ENCODE peak calls at places on chromosome 4, in ten cellular contexts. One of them, this sample, is unnamed.

GRCh38 chr4:163070023-163070422 is 96.7 kb downstream of the NAF1 start:
- DNase-seq in tibial artery: no peak
- DNase-seq in tibial nerve: no peak
- DNase-seq in K562: no peak
- DNase-seq in GM12878: no peak
- DNase-seq in breast epithelium: no peak
- DNase-seq in uterus: no peak
- DNase-seq in Peyer's patch: no peak
- DNase-seq in DND-41: no peak
- DNase-seq in brain microvascular endothelial cell: peak; percentile 29
- DNase-seq in this sample: no peak

GRCh38 chr4:94798808-94799207 is 41.1 kb downstream of the BMPR1B start:
- DNase-seq in tibial artery: no peak
- DNase-seq in K562: no peak
- DNase-seq in uterus: no peak
- DNase-seq in DND-41: no peak
- DNase-seq in Peyer's patch: no peak
- DNase-seq in brain microvascular endothelial cell: peak; percentile 67
- DNase-seq in GM12878: no peak
- DNase-seq in tibial nerve: no peak
- DNase-seq in breast epithelium: no peak
- DNase-seq in this sample: peak; percentile 83

GRCh38 chr4:117135634-117136354 is 50.4 kb upstream of the TRAM1L1 start:
- DNase-seq in brain microvascular endothelial cell: no peak
- DNase-seq in breast epithelium: no peak
- DNase-seq in uterus: no peak
- DNase-seq in GM12878: no peak
- DNase-seq in tibial artery: no peak
- DNase-seq in DND-41: no peak
- DNase-seq in Peyer's patch: no peak
- DNase-seq in K562: no peak
- DNase-seq in tibial nerve: no peak
- DNase-seq in this sample: no peak

GRCh38 chr4:185127021-185127925 is 15.8 kb upstream of the SLC25A4 start:
- DNase-seq in Peyer's patch: no peak
- DNase-seq in breast epithelium: no peak
- DNase-seq in tibial artery: no peak
- DNase-seq in GM12878: no peak
- DNase-seq in DND-41: no peak
- DNase-seq in uterus: peak; percentile 26
- DNase-seq in K562: no peak
- DNase-seq in tibial nerve: no peak
- DNase-seq in brain microvascular endothelial cell: no peak
- DNase-seq in this sample: no peak

GRCh38 chr4:184265566-184266351 is 48.1 kb upstream of the ENPP6 start:
- DNase-seq in brain microvascular endothelial cell: peak; percentile 68
- DNase-seq in uterus: no peak
- DNase-seq in breast epithelium: no peak
- DNase-seq in tibial nerve: no peak
- DNase-seq in tibial artery: no peak
- DNase-seq in K562: peak; percentile 31
- DNase-seq in DND-41: no peak
- DNase-seq in GM12878: no peak
- DNase-seq in Peyer's patch: peak; percentile 60
- DNase-seq in this sample: peak; percentile 36

GRCh38 chr4:21753084-21753760 is 195.3 kb downstream of the KCNIP4 start:
- DNase-seq in Peyer's patch: no peak
- DNase-seq in DND-41: no peak
- DNase-seq in tibial artery: no peak
- DNase-seq in breast epithelium: no peak
- DNase-seq in tibial nerve: no peak
- DNase-seq in uterus: no peak
- DNase-seq in GM12878: no peak
- DNase-seq in brain microvascular endothelial cell: peak; percentile 25
- DNase-seq in K562: no peak
- DNase-seq in this sample: peak; percentile 3

GRCh38 chr4:4386296-4386735 is 586 bp upstream of the NSG1 start:
- DNase-seq in K562: peak; percentile 34
- DNase-seq in breast epithelium: no peak
- DNase-seq in tibial artery: no peak
- DNase-seq in Peyer's patch: no peak
- DNase-seq in tibial nerve: no peak
- DNase-seq in GM12878: no peak
- DNase-seq in uterus: no peak
- DNase-seq in DND-41: peak; percentile 75
- DNase-seq in brain microvascular endothelial cell: no peak
- DNase-seq in this sample: no peak

GRCh38 chr4:159155119-159155518 is 52.2 kb downstream of the RAPGEF2 start:
- DNase-seq in uterus: no peak
- DNase-seq in tibial nerve: no peak
- DNase-seq in GM12878: no peak
- DNase-seq in brain microvascular endothelial cell: no peak
- DNase-seq in K562: no peak
- DNase-seq in breast epithelium: no peak
- DNase-seq in tibial artery: no peak
- DNase-seq in Peyer's patch: no peak
- DNase-seq in DND-41: no peak
- DNase-seq in this sample: no peak

GRCh38 chr4:180664766-180665368 is 1578.3 kb upstream of the TENM3 start:
- DNase-seq in Peyer's patch: peak; percentile 54
- DNase-seq in breast epithelium: no peak
- DNase-seq in K562: peak; percentile 39
- DNase-seq in tibial nerve: peak; percentile 94
- DNase-seq in uterus: peak; percentile 20
- DNase-seq in GM12878: peak; percentile 25
- DNase-seq in brain microvascular endothelial cell: peak; percentile 87
- DNase-seq in DND-41: peak; percentile 60
- DNase-seq in tibial artery: peak; percentile 72
- DNase-seq in this sample: peak; percentile 88

GRCh38 chr4:8844976-8845690 is 26.5 kb downstream of the HMX1 start:
- DNase-seq in uterus: no peak
- DNase-seq in DND-41: no peak
- DNase-seq in tibial nerve: no peak
- DNase-seq in brain microvascular endothelial cell: no peak
- DNase-seq in Peyer's patch: no peak
- DNase-seq in GM12878: no peak
- DNase-seq in tibial artery: peak; percentile 11
- DNase-seq in K562: no peak
- DNase-seq in breast epithelium: peak; percentile 35
- DNase-seq in this sample: no peak

GRCh38 chr4:54277691-54278090 is 48.6 kb downstream of the PDGFRA start:
- DNase-seq in tibial nerve: no peak
- DNase-seq in GM12878: peak; percentile 9
- DNase-seq in brain microvascular endothelial cell: peak; percentile 72
- DNase-seq in Peyer's patch: no peak
- DNase-seq in breast epithelium: no peak
- DNase-seq in K562: no peak
- DNase-seq in DND-41: no peak
- DNase-seq in uterus: no peak
- DNase-seq in tibial artery: peak; percentile 38
- DNase-seq in this sample: peak; percentile 81

GRCh38 chr4:150402968-150403367 is 179.0 kb upstream of the MAB21L2 start:
- DNase-seq in uterus: no peak
- DNase-seq in DND-41: peak; percentile 92
- DNase-seq in Peyer's patch: no peak
- DNase-seq in tibial nerve: no peak
- DNase-seq in brain microvascular endothelial cell: no peak
- DNase-seq in GM12878: no peak
- DNase-seq in tibial artery: no peak
- DNase-seq in breast epithelium: no peak
- DNase-seq in K562: no peak
- DNase-seq in this sample: peak; percentile 15

GRCh38 chr4:94369046-94369445 is 26.4 kb upstream of the HPGDS start:
- DNase-seq in K562: no peak
- DNase-seq in uterus: no peak
- DNase-seq in tibial nerve: no peak
- DNase-seq in DND-41: no peak
- DNase-seq in GM12878: no peak
- DNase-seq in brain microvascular endothelial cell: no peak
- DNase-seq in tibial artery: no peak
- DNase-seq in breast epithelium: no peak
- DNase-seq in Peyer's patch: no peak
- DNase-seq in this sample: no peak

GRCh38 chr4:5079581-5079980 is 28.3 kb downstream of the STK32B start:
- DNase-seq in DND-41: no peak
- DNase-seq in tibial artery: no peak
- DNase-seq in breast epithelium: no peak
- DNase-seq in GM12878: no peak
- DNase-seq in uterus: no peak
- DNase-seq in K562: no peak
- DNase-seq in Peyer's patch: no peak
- DNase-seq in brain microvascular endothelial cell: peak; percentile 84
- DNase-seq in tibial nerve: no peak
- DNase-seq in this sample: peak; percentile 34

GRCh38 chr4:48138936-48139335 is 4.9 kb upstream of the TXK start:
- DNase-seq in brain microvascular endothelial cell: no peak
- DNase-seq in tibial artery: no peak
- DNase-seq in tibial nerve: no peak
- DNase-seq in DND-41: no peak
- DNase-seq in uterus: no peak
- DNase-seq in Peyer's patch: peak; percentile 46
- DNase-seq in breast epithelium: no peak
- DNase-seq in GM12878: peak; percentile 53
- DNase-seq in K562: no peak
- DNase-seq in this sample: no peak

GRCh38 chr4:25236971-25237370 is 3.1 kb downstream of the PI4K2B start:
- DNase-seq in tibial nerve: no peak
- DNase-seq in K562: no peak
- DNase-seq in brain microvascular endothelial cell: no peak
- DNase-seq in breast epithelium: no peak
- DNase-seq in GM12878: no peak
- DNase-seq in Peyer's patch: no peak
- DNase-seq in uterus: no peak
- DNase-seq in DND-41: no peak
- DNase-seq in tibial artery: no peak
- DNase-seq in this sample: no peak
- H3K4me3 ChIP-seq in tibial nerve: no peak overlapping the region
- H3K4me3 ChIP-seq in K562: no peak overlapping the region
- H3K4me3 ChIP-seq in brain microvascular endothelial cell: no peak overlapping the region
- H3K4me3 ChIP-seq in breast epithelium: no peak overlapping the region
- H3K4me3 ChIP-seq in GM12878: peak overlapping the region; percentile 66
- H3K4me3 ChIP-seq in Peyer's patch: no peak overlapping the region
- H3K4me3 ChIP-seq in uterus: no peak overlapping the region
- H3K4me3 ChIP-seq in DND-41: no peak overlapping the region
- H3K4me3 ChIP-seq in tibial artery: no peak overlapping the region
- H3K4me3 ChIP-seq in this sample: no peak overlapping the region

GRCh38 chr4:34422472-34422871 is 1821.8 kb downstream of the ARAP2 start:
- DNase-seq in uterus: no peak
- DNase-seq in K562: no peak
- DNase-seq in breast epithelium: no peak
- DNase-seq in Peyer's patch: no peak
- DNase-seq in tibial artery: no peak
- DNase-seq in DND-41: no peak
- DNase-seq in GM12878: no peak
- DNase-seq in tibial nerve: no peak
- DNase-seq in brain microvascular endothelial cell: no peak
- DNase-seq in this sample: peak; percentile 22
- TF ChIP-seq CTCF in uterus: no peak
- TF ChIP-seq CTCF in K562: no peak
- TF ChIP-seq CTCF in breast epithelium: no peak
- TF ChIP-seq CTCF in Peyer's patch: no peak
- TF ChIP-seq CTCF in tibial artery: no peak
- TF ChIP-seq CTCF in DND-41: peak; percentile 26
- TF ChIP-seq CTCF in GM12878: no peak
- TF ChIP-seq CTCF in tibial nerve: no peak
- TF ChIP-seq CTCF in brain microvascular endothelial cell: peak; percentile 5
- TF ChIP-seq CTCF in this sample: no peak

DNA sequence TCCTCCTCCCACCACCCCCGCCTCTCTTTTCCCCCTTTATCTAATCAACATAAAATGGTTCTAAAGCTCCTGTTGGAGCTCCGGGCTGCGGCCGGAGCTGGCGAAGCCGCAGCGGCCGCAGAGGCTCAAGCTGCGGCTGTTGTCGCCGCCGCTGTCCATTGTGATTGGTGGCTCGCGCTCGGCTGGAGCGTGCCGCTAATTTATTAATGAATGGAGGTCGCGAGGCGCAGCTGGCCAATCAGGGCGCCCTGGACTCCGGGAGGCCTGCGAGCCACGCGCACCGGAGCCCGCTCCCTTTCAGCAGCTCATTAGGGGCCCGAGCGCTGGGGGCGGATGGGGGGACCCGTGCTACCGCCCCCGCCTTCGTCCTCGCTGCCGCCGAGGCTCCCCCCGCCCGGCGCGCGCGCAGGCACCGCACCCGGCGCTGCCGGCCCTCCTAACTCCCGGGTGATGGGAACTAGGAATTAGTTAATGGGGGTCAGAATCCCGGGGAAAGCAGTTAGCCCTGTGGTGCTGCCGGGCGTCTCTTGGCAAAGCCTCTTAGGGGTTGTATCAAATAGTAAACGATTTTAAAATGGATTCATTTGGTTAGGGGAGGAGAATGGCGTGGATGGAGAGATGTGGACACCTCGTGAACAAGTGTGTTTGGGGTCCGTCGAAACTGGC is 554 bp upstream of the NEUROG2 start:
- DNase-seq in DND-41: no peak
- DNase-seq in uterus: no peak
- DNase-seq in brain microvascular endothelial cell: no peak
- DNase-seq in tibial nerve: no peak
- DNase-seq in tibial artery: no peak
- DNase-seq in K562: peak; percentile 21
- DNase-seq in breast epithelium: no peak
- DNase-seq in GM12878: no peak
- DNase-seq in Peyer's patch: no peak
- DNase-seq in this sample: no peak
- H3K4me3 ChIP-seq in DND-41: no peak overlapping the region
- H3K4me3 ChIP-seq in uterus: peak overlapping the region; percentile 39
- H3K4me3 ChIP-seq in brain microvascular endothelial cell: peak overlapping the region; percentile 10
- H3K4me3 ChIP-seq in tibial nerve: no peak overlapping the region
- H3K4me3 ChIP-seq in tibial artery: peak overlapping the region; percentile 60
- H3K4me3 ChIP-seq in K562: no peak overlapping the region
- H3K4me3 ChIP-seq in breast epithelium: peak overlapping the region; percentile 58
- H3K4me3 ChIP-seq in GM12878: peak overlapping the region; percentile 80
- H3K4me3 ChIP-seq in Peyer's patch: peak overlapping the region; percentile 32
- H3K4me3 ChIP-seq in this sample: no peak overlapping the region

DNA sequence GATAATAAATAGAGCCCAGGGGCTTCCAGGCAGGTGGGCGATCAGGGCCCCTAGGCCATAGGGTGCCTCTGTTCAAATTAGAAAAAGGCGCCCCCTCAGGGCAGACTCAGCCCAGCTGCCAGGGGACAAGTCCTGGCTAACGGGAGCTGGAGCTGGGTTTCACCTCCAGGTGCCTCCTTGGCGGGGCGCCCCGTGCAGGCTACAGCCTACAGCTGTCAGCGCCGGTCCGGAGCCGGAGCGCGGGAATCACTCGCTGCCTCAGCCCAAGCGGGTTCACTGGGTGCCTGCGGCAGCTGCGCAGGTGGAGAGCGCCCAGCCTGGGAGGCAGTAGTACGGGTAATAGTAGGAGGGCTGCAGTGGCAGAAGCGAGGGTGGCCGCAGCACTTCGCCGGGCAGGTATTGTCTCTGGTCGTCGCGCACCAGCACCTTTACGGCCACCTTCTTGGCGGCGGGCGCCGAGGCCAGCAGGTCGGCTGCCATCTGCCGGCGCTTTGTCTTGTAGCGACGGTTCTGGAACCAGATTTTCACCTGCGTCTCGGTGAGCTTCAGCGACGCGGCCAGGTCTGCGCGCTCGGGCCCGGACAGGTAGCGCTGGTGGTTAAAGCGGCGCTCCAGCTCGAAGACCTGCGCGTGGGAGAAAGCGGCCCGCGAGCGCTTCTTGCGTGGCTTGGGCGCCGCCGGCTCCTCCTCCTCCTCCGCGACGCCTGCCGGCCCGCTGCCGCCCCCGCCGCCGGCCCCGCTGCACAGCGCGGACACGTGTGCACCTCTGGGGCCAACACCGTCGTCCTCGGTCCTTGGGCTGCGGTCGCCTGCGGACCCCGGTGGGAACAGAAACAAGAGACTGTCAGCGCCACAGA is 2.4 kb downstream of the NKX3-2 start:
- DNase-seq in tibial nerve: no peak
- DNase-seq in K562: no peak
- DNase-seq in GM12878: no peak
- DNase-seq in brain microvascular endothelial cell: no peak
- DNase-seq in tibial artery: no peak
- DNase-seq in uterus: no peak
- DNase-seq in Peyer's patch: no peak
- DNase-seq in DND-41: no peak
- DNase-seq in breast epithelium: no peak
- DNase-seq in this sample: no peak
- TF ChIP-seq CTCF in tibial nerve: no peak
- TF ChIP-seq CTCF in K562: no peak
- TF ChIP-seq CTCF in GM12878: peak; percentile 29
- TF ChIP-seq CTCF in brain microvascular endothelial cell: peak; percentile 52
- TF ChIP-seq CTCF in tibial artery: no peak
- TF ChIP-seq CTCF in uterus: peak; percentile 22
- TF ChIP-seq CTCF in Peyer's patch: no peak
- TF ChIP-seq CTCF in DND-41: no peak
- TF ChIP-seq CTCF in breast epithelium: peak; percentile 14
- TF ChIP-seq CTCF in this sample: peak; percentile 30

This sample was measured in astrocyte of the spinal cord.